ENCODE peak calls at places on chromosome 15, in four cellular contexts. One of them, this sample, is unnamed.

GRCh38 chr15:38530113-38530512 is 34.5 kb downstream of the RASGRP1 start:
- DNase-seq in breast epithelium: no peak
- DNase-seq in esophagus muscularis mucosa: no peak
- DNase-seq in CD8-positive, alpha-beta T cell: no peak
- DNase-seq in this sample: no peak

GRCh38 chr15:85430406-85431204 is 50.2 kb downstream of the AKAP13 start:
- DNase-seq in breast epithelium: no peak
- DNase-seq in esophagus muscularis mucosa: no peak
- DNase-seq in CD8-positive, alpha-beta T cell: no peak
- DNase-seq in this sample: no peak

GRCh38 chr15:85854345-85855097 is 59.8 kb upstream of the KLHL25 start:
- DNase-seq in CD8-positive, alpha-beta T cell: no peak
- DNase-seq in breast epithelium: no peak
- DNase-seq in esophagus muscularis mucosa: no peak
- DNase-seq in this sample: no peak

GRCh38 chr15:83559310-83559966 is 94.5 kb upstream of the ADAMTSL3 start:
- DNase-seq in esophagus muscularis mucosa: peak
- DNase-seq in CD8-positive, alpha-beta T cell: no peak
- DNase-seq in breast epithelium: peak
- DNase-seq in this sample: peak

GRCh38 chr15:38374477-38374876 is 79.5 kb upstream of the FAM98B start:
- DNase-seq in breast epithelium: no peak
- DNase-seq in esophagus muscularis mucosa: no peak
- DNase-seq in CD8-positive, alpha-beta T cell: no peak
- DNase-seq in this sample: no peak

GRCh38 chr15:85639752-85640381 is 154.9 kb downstream of the KLHL25 start:
- DNase-seq in esophagus muscularis mucosa: no peak
- DNase-seq in breast epithelium: no peak
- DNase-seq in CD8-positive, alpha-beta T cell: no peak
- DNase-seq in this sample: no peak

GRCh38 chr15:87135109-87135508 is 1055.4 kb downstream of the AGBL1 start:
- DNase-seq in breast epithelium: no peak
- DNase-seq in esophagus muscularis mucosa: no peak
- DNase-seq in CD8-positive, alpha-beta T cell: no peak
- DNase-seq in this sample: no peak

GRCh38 chr15:89199734-89200133 is 21.6 kb downstream of the RLBP1 start:
- DNase-seq in breast epithelium: no peak
- DNase-seq in CD8-positive, alpha-beta T cell: no peak
- DNase-seq in esophagus muscularis mucosa: no peak
- DNase-seq in this sample: no peak

GRCh38 chr15:48566669-48567068 is 78.8 kb downstream of the FBN1 start:
- DNase-seq in esophagus muscularis mucosa: no peak
- DNase-seq in breast epithelium: no peak
- DNase-seq in CD8-positive, alpha-beta T cell: no peak
- DNase-seq in this sample: no peak

GRCh38 chr15:87944051-87944450 is 312.5 kb downstream of the NTRK3 start:
- DNase-seq in CD8-positive, alpha-beta T cell: no peak
- DNase-seq in esophagus muscularis mucosa: no peak
- DNase-seq in breast epithelium: no peak
- DNase-seq in this sample: no peak

GRCh38 chr15:65323071-65323511 is 18.6 kb downstream of the RNU5B-1 start:
- DNase-seq in breast epithelium: no peak
- DNase-seq in esophagus muscularis mucosa: no peak
- DNase-seq in CD8-positive, alpha-beta T cell: no peak
- DNase-seq in this sample: no peak

GRCh38 chr15:25237291-25237978 is 201.4 kb downstream of the UBE3A start:
- DNase-seq in CD8-positive, alpha-beta T cell: no peak
- DNase-seq in esophagus muscularis mucosa: no peak
- DNase-seq in breast epithelium: no peak
- DNase-seq in this sample: no peak

GRCh38 chr15:59812185-59812870 is 123.2 kb upstream of the BNIP2 start:
- DNase-seq in esophagus muscularis mucosa: peak
- DNase-seq in CD8-positive, alpha-beta T cell: no peak
- DNase-seq in breast epithelium: no peak
- DNase-seq in this sample: no peak

GRCh38 chr15:101536166-101536874 is 46.8 kb upstream of the PCSK6 start:
- DNase-seq in breast epithelium: no peak
- DNase-seq in esophagus muscularis mucosa: peak
- DNase-seq in CD8-positive, alpha-beta T cell: no peak
- DNase-seq in this sample: no peak

GRCh38 chr15:67149068-67149841 is 83.9 kb downstream of the SMAD3 start:
- DNase-seq in esophagus muscularis mucosa: no peak
- DNase-seq in CD8-positive, alpha-beta T cell: no peak
- DNase-seq in breast epithelium: no peak
- DNase-seq in this sample: no peak

GRCh38 chr15:28991236-28992171 is 105.7 kb downstream of the APBA2 start:
- DNase-seq in breast epithelium: no peak
- DNase-seq in CD8-positive, alpha-beta T cell: no peak
- DNase-seq in esophagus muscularis mucosa: peak
- DNase-seq in this sample: no peak

GRCh38 chr15:81189583-81190283 is 6.9 kb upstream of the IL16 start:
- DNase-seq in breast epithelium: peak
- DNase-seq in CD8-positive, alpha-beta T cell: no peak
- DNase-seq in esophagus muscularis mucosa: no peak
- DNase-seq in this sample: no peak

GRCh38 chr15:76057332-76058000 is 2.3 kb upstream of the TMEM266 start:
- DNase-seq in esophagus muscularis mucosa: no peak
- DNase-seq in breast epithelium: no peak
- DNase-seq in CD8-positive, alpha-beta T cell: no peak
- DNase-seq in this sample: no peak

GRCh38 chr15:49848824-49849209 is 228.0 kb downstream of the DTWD1 start:
- DNase-seq in breast epithelium: no peak
- DNase-seq in CD8-positive, alpha-beta T cell: no peak
- DNase-seq in esophagus muscularis mucosa: no peak
- DNase-seq in this sample: no peak

GRCh38 chr15:93895976-93896770 is 335.2 kb upstream of the MCTP2 start:
- DNase-seq in breast epithelium: no peak
- DNase-seq in CD8-positive, alpha-beta T cell: no peak
- DNase-seq in esophagus muscularis mucosa: no peak
- DNase-seq in this sample: no peak

GRCh38 chr15:42065008-42065407 is 29.4 kb downstream of the PLA2G4D start:
- DNase-seq in CD8-positive, alpha-beta T cell: no peak
- DNase-seq in esophagus muscularis mucosa: no peak
- DNase-seq in breast epithelium: no peak
- DNase-seq in this sample: no peak

GRCh38 chr15:27582741-27583400 is 516.2 kb downstream of the OCA2 start:
- DNase-seq in breast epithelium: no peak
- DNase-seq in esophagus muscularis mucosa: peak
- DNase-seq in CD8-positive, alpha-beta T cell: no peak
- DNase-seq in this sample: no peak

GRCh38 chr15:78932216-78932808 is 12.5 kb downstream of the CTSH start:
- DNase-seq in CD8-positive, alpha-beta T cell: no peak
- DNase-seq in breast epithelium: no peak
- DNase-seq in esophagus muscularis mucosa: no peak
- DNase-seq in this sample: no peak

GRCh38 chr15:85974348-85974705 is 105.3 kb upstream of the AGBL1 start:
- DNase-seq in CD8-positive, alpha-beta T cell: no peak
- DNase-seq in esophagus muscularis mucosa: no peak
- DNase-seq in breast epithelium: no peak
- DNase-seq in this sample: no peak

GRCh38 chr15:48680841-48681240 is 35.3 kb upstream of the FBN1 start:
- DNase-seq in CD8-positive, alpha-beta T cell: no peak
- DNase-seq in breast epithelium: no peak
- DNase-seq in esophagus muscularis mucosa: no peak
- DNase-seq in this sample: no peak

GRCh38 chr15:42547926-42548257 is 701 bp downstream of the LRRC57 start:
- DNase-seq in CD8-positive, alpha-beta T cell: peak
- DNase-seq in breast epithelium: no peak
- DNase-seq in esophagus muscularis mucosa: no peak
- DNase-seq in this sample: no peak

GRCh38 chr15:51191766-51192165 is 97.1 kb upstream of the TNFAIP8L3 start:
- DNase-seq in esophagus muscularis mucosa: no peak
- DNase-seq in CD8-positive, alpha-beta T cell: no peak
- DNase-seq in breast epithelium: no peak
- DNase-seq in this sample: no peak

GRCh38 chr15:31871159-31871886 is 159.0 kb upstream of the CHRNA7 start:
- DNase-seq in CD8-positive, alpha-beta T cell: no peak
- DNase-seq in breast epithelium: no peak
- DNase-seq in esophagus muscularis mucosa: no peak
- DNase-seq in this sample: no peak

GRCh38 chr15:59444980-59445500 is 7.1 kb downstream of the FAM81A start:
- DNase-seq in CD8-positive, alpha-beta T cell: no peak
- DNase-seq in esophagus muscularis mucosa: no peak
- DNase-seq in breast epithelium: no peak
- DNase-seq in this sample: no peak

GRCh38 chr15:57387644-57388076 is 11.4 kb downstream of the CGNL1 start:
- DNase-seq in esophagus muscularis mucosa: no peak
- DNase-seq in CD8-positive, alpha-beta T cell: no peak
- DNase-seq in breast epithelium: no peak
- DNase-seq in this sample: no peak

GRCh38 chr15:75720787-75721461 is 8.3 kb upstream of the CSPG4 start:
- DNase-seq in CD8-positive, alpha-beta T cell: no peak
- DNase-seq in breast epithelium: peak
- DNase-seq in esophagus muscularis mucosa: no peak
- DNase-seq in this sample: no peak

GRCh38 chr15:59223736-59224135 is 17.1 kb downstream of the LDHAL6B start:
- DNase-seq in CD8-positive, alpha-beta T cell: no peak
- DNase-seq in esophagus muscularis mucosa: peak
- DNase-seq in breast epithelium: no peak
- DNase-seq in this sample: no peak

GRCh38 chr15:86016750-86017149 is 62.9 kb upstream of the AGBL1 start:
- DNase-seq in esophagus muscularis mucosa: no peak
- DNase-seq in breast epithelium: no peak
- DNase-seq in CD8-positive, alpha-beta T cell: no peak
- DNase-seq in this sample: no peak

GRCh38 chr15:90232196-90232595 is 1.5 kb downstream of the CIB1 start:
- DNase-seq in breast epithelium: no peak
- DNase-seq in esophagus muscularis mucosa: no peak
- DNase-seq in CD8-positive, alpha-beta T cell: no peak
- DNase-seq in this sample: no peak

GRCh38 chr15:90232941-90233700 is 620 bp downstream of the CIB1 start:
- DNase-seq in breast epithelium: peak
- DNase-seq in esophagus muscularis mucosa: no peak
- DNase-seq in CD8-positive, alpha-beta T cell: no peak
- DNase-seq in this sample: peak

GRCh38 chr15:90230071-90230494 is 3.7 kb downstream of the CIB1 start:
- DNase-seq in breast epithelium: no peak
- DNase-seq in esophagus muscularis mucosa: no peak
- DNase-seq in CD8-positive, alpha-beta T cell: no peak
- DNase-seq in this sample: no peak

GRCh38 chr15:90230610-90231009 is 3.1 kb downstream of the CIB1 start:
- DNase-seq in esophagus muscularis mucosa: no peak
- DNase-seq in CD8-positive, alpha-beta T cell: no peak
- DNase-seq in breast epithelium: no peak
- DNase-seq in this sample: no peak

GRCh38 chr15:90231028-90232017 is 2.4 kb downstream of the CIB1 start:
- DNase-seq in esophagus muscularis mucosa: no peak
- DNase-seq in CD8-positive, alpha-beta T cell: peak
- DNase-seq in breast epithelium: no peak
- DNase-seq in this sample: no peak
- H3K27ac ChIP-seq in esophagus muscularis mucosa: peak
- H3K27ac ChIP-seq in CD8-positive, alpha-beta T cell: peak
- H3K27ac ChIP-seq in breast epithelium: peak
- H3K27ac ChIP-seq in this sample: peak

GRCh38 chr15:73153024-73153423 is 100.8 kb downstream of the NEO1 start:
- DNase-seq in esophagus muscularis mucosa: no peak
- DNase-seq in CD8-positive, alpha-beta T cell: no peak
- DNase-seq in breast epithelium: no peak
- DNase-seq in this sample: no peak
- H3K27ac ChIP-seq in esophagus muscularis mucosa: no peak
- H3K27ac ChIP-seq in CD8-positive, alpha-beta T cell: no peak
- H3K27ac ChIP-seq in breast epithelium: no peak
- H3K27ac ChIP-seq in this sample: no peak

GRCh38 chr15:70833897-70834765 is 19.8 kb downstream of the LARP6 start:
- DNase-seq in breast epithelium: no peak
- DNase-seq in esophagus muscularis mucosa: peak
- DNase-seq in CD8-positive, alpha-beta T cell: no peak
- DNase-seq in this sample: no peak
- H3K27ac ChIP-seq in breast epithelium: no peak
- H3K27ac ChIP-seq in esophagus muscularis mucosa: peak
- H3K27ac ChIP-seq in CD8-positive, alpha-beta T cell: no peak
- H3K27ac ChIP-seq in this sample: no peak

GRCh38 chr15:68228971-68229385 is 550 bp downstream of the CLN6 start:
- DNase-seq in CD8-positive, alpha-beta T cell: no peak
- DNase-seq in breast epithelium: no peak
- DNase-seq in esophagus muscularis mucosa: no peak
- DNase-seq in this sample: no peak

GRCh38 chr15:68231102-68231818 is 1.7 kb upstream of the CLN6 start:
- DNase-seq in CD8-positive, alpha-beta T cell: no peak
- DNase-seq in breast epithelium: no peak
- DNase-seq in esophagus muscularis mucosa: peak
- DNase-seq in this sample: no peak

GRCh38 chr15:68230157-68231100 is 901 bp upstream of the CLN6 start:
- DNase-seq in CD8-positive, alpha-beta T cell: no peak
- DNase-seq in esophagus muscularis mucosa: peak
- DNase-seq in breast epithelium: no peak
- DNase-seq in this sample: no peak

GRCh38 chr15:68228143-68228970 is 1.2 kb downstream of the CLN6 start:
- DNase-seq in breast epithelium: no peak
- DNase-seq in CD8-positive, alpha-beta T cell: no peak
- DNase-seq in esophagus muscularis mucosa: peak
- DNase-seq in this sample: no peak

GRCh38 chr15:68229386-68230156 is at the start of gene CLN6:
- DNase-seq in breast epithelium: peak
- DNase-seq in CD8-positive, alpha-beta T cell: peak
- DNase-seq in esophagus muscularis mucosa: peak
- DNase-seq in this sample: peak
- H3K27ac ChIP-seq in breast epithelium: peak
- H3K27ac ChIP-seq in CD8-positive, alpha-beta T cell: peak
- H3K27ac ChIP-seq in esophagus muscularis mucosa: peak
- H3K27ac ChIP-seq in this sample: peak